ENCODE peak calls at places on chromosomes 6 and 20, in four cellular contexts. One of them, this sample, is unnamed.

GRCh38 chr6:134368670-134369069 is 50.8 kb upstream of the SGK1 start:
- DNase-seq in iris pigment epithelial cell: no peak
- DNase-seq in GM20000: no peak
- DNase-seq in 8988T: no peak
- DNase-seq in this sample: no peak

GRCh38 chr6:35552285-35552917 is 39.7 kb upstream of the TULP1 start:
- DNase-seq in 8988T: no peak
- DNase-seq in GM20000: peak; percentile 32
- DNase-seq in iris pigment epithelial cell: peak; percentile 47
- DNase-seq in this sample: no peak

GRCh38 chr6:129774697-129775447 is 64.9 kb upstream of the ARHGAP18 start:
- DNase-seq in iris pigment epithelial cell: peak; percentile 79
- DNase-seq in GM20000: peak; percentile 56
- DNase-seq in 8988T: peak; percentile 25
- DNase-seq in this sample: peak; percentile 34

GRCh38 chr6:78489874-78490273 is 377.5 kb upstream of the IRAK1BP1 start:
- DNase-seq in iris pigment epithelial cell: peak; percentile 78
- DNase-seq in GM20000: no peak
- DNase-seq in 8988T: no peak
- DNase-seq in this sample: no peak

GRCh38 chr6:152572395-152573061 is 64.6 kb downstream of the SYNE1 start:
- DNase-seq in GM20000: no peak
- DNase-seq in 8988T: no peak
- DNase-seq in iris pigment epithelial cell: peak; percentile 63
- DNase-seq in this sample: no peak

GRCh38 chr6:113732384-113732966 is 124.7 kb upstream of the MARCKS start:
- DNase-seq in iris pigment epithelial cell: no peak
- DNase-seq in 8988T: no peak
- DNase-seq in GM20000: no peak
- DNase-seq in this sample: peak; percentile 37

GRCh38 chr6:94177429-94177828 is 758.1 kb upstream of the EPHA7 start:
- DNase-seq in GM20000: no peak
- DNase-seq in 8988T: no peak
- DNase-seq in iris pigment epithelial cell: no peak
- DNase-seq in this sample: no peak

GRCh38 chr6:95145457-95145856 is 431.9 kb upstream of the MANEA start:
- DNase-seq in iris pigment epithelial cell: no peak
- DNase-seq in GM20000: no peak
- DNase-seq in 8988T: no peak
- DNase-seq in this sample: no peak

GRCh38 chr6:13853871-13854270 is 39.5 kb upstream of the MCUR1 start:
- DNase-seq in 8988T: no peak
- DNase-seq in iris pigment epithelial cell: no peak
- DNase-seq in GM20000: no peak
- DNase-seq in this sample: no peak

GRCh38 chr6:136035378-136036070 is 184.0 kb downstream of the PDE7B start:
- DNase-seq in GM20000: no peak
- DNase-seq in 8988T: no peak
- DNase-seq in iris pigment epithelial cell: peak; percentile 73
- DNase-seq in this sample: no peak

GRCh38 chr6:13765570-13765969 is 48.8 kb downstream of the MCUR1 start:
- DNase-seq in iris pigment epithelial cell: no peak
- DNase-seq in GM20000: no peak
- DNase-seq in 8988T: no peak
- DNase-seq in this sample: no peak

GRCh38 chr6:142152731-142153130 is 5.7 kb downstream of the VTA1 start:
- DNase-seq in 8988T: no peak
- DNase-seq in iris pigment epithelial cell: peak; percentile 80
- DNase-seq in GM20000: no peak
- DNase-seq in this sample: no peak

GRCh38 chr6:64712606-64713005 is 994.4 kb downstream of the EYS start:
- DNase-seq in iris pigment epithelial cell: peak; percentile 38
- DNase-seq in GM20000: no peak
- DNase-seq in 8988T: no peak
- DNase-seq in this sample: no peak

GRCh38 chr6:108541843-108542795 is 18.6 kb upstream of the FOXO3 start:
- DNase-seq in GM20000: peak; percentile 67
- DNase-seq in 8988T: peak; percentile 34
- DNase-seq in iris pigment epithelial cell: peak; percentile 83
- DNase-seq in this sample: peak; percentile 73

GRCh38 chr20:38126146-38126912 is 38.7 kb downstream of the TGM2 start:
- DNase-seq in 8988T: no peak
- DNase-seq in GM20000: no peak
- DNase-seq in iris pigment epithelial cell: no peak
- DNase-seq in this sample: no peak

GRCh38 chr6:115899883-115900282 is 160.8 kb downstream of the FRK start:
- DNase-seq in iris pigment epithelial cell: no peak
- DNase-seq in GM20000: no peak
- DNase-seq in 8988T: no peak
- DNase-seq in this sample: no peak

GRCh38 chr20:50967621-50968020 is 9.0 kb downstream of the MOCS3 start:
- DNase-seq in 8988T: no peak
- DNase-seq in GM20000: no peak
- DNase-seq in iris pigment epithelial cell: peak; percentile 32
- DNase-seq in this sample: peak; percentile 27

GRCh38 chr6:127115032-127115661 is 3.3 kb upstream of the RSPO3 start:
- DNase-seq in GM20000: no peak
- DNase-seq in 8988T: no peak
- DNase-seq in iris pigment epithelial cell: no peak
- DNase-seq in this sample: no peak

GRCh38 chr6:13615802-13616140 is 636 bp downstream of the NOL7 start:
- DNase-seq in GM20000: peak; percentile 28
- DNase-seq in iris pigment epithelial cell: peak; percentile 43
- DNase-seq in 8988T: no peak
- DNase-seq in this sample: peak; percentile 55

GRCh38 chr6:53794073-53794719 is 609 bp upstream of the LRRC1 start:
- DNase-seq in iris pigment epithelial cell: peak; percentile 95
- DNase-seq in GM20000: peak; percentile 66
- DNase-seq in 8988T: peak; percentile 37
- DNase-seq in this sample: no peak

GRCh38 chr20:41380551-41381262 is 14.1 kb upstream of the EMILIN3 start:
- DNase-seq in iris pigment epithelial cell: no peak
- DNase-seq in 8988T: no peak
- DNase-seq in GM20000: no peak
- DNase-seq in this sample: no peak

GRCh38 chr20:8918145-8918544 is 150.7 kb upstream of the PLCB4 start:
- DNase-seq in GM20000: no peak
- DNase-seq in iris pigment epithelial cell: no peak
- DNase-seq in 8988T: no peak
- DNase-seq in this sample: no peak

GRCh38 chr6:134678436-134678889 is 271.4 kb downstream of the ALDH8A1 start:
- DNase-seq in GM20000: no peak
- DNase-seq in iris pigment epithelial cell: peak; percentile 81
- DNase-seq in 8988T: no peak
- DNase-seq in this sample: peak; percentile 7

GRCh38 chr20:24535956-24536730 is 66.7 kb downstream of the SYNDIG1 start:
- DNase-seq in iris pigment epithelial cell: no peak
- DNase-seq in 8988T: no peak
- DNase-seq in GM20000: no peak
- DNase-seq in this sample: no peak

GRCh38 chr20:1907586-1907985 is 12.4 kb downstream of the SIRPA start:
- DNase-seq in GM20000: no peak
- DNase-seq in 8988T: no peak
- DNase-seq in iris pigment epithelial cell: peak; percentile 35
- DNase-seq in this sample: no peak

GRCh38 chr6:144897441-144897921 is 612.3 kb downstream of the UTRN start:
- DNase-seq in iris pigment epithelial cell: peak; percentile 80
- DNase-seq in 8988T: no peak
- DNase-seq in GM20000: no peak
- DNase-seq in this sample: no peak